ENCODE peak calls at places on chromosomes 16 and 17, in nine cellular contexts. E is SW 1271; Z is NCI-H1436 treated with DMSO at 0.1 percent for 48 hours; O is stimulated activated CD4-positive, alpha-beta T cell treated with anti-CD3 and anti-CD28 coated beads, Interleukin-1b, Interleukin-23, amount 100 ng/mL, for 1 hour; X is activated CD4-positive, alpha-beta T cell treated with anti-CD3 and anti-CD28 coated beads for 48 hours; K is MV-4-11; F is RCC 7860; Q is non-pigmented ciliary epithelial cell; M is PC-3. U is an unnamed sample.
A peak's percentile ranks its signal among the peaks of the same experiment; 100 is the strongest.

GRCh38 chr16:52812945-52813556 is 239.6 kb downstream of the CHD9NB start:
- DNase-seq in E (peak; percentile 9), Z (no peak), O (no peak), X (no peak), K (no peak), F (peak; percentile 75), Q (peak; percentile 37), M (peak; percentile 72), U (no peak)

GRCh38 chr17:31595076-31595475 is 203.6 kb downstream of the RAB11FIP4 start:
- DNase-seq in E (no peak), Z (no peak), O (no peak), X (no peak), K (no peak), F (no peak), Q (no peak), M (peak; percentile 30), U (no peak)

GRCh38 chr17:77409282-77410161 is 268.8 kb downstream of the SEC14L1 start:
- DNase-seq in E (no peak), Z (no peak), O (no peak), X (no peak), K (no peak), F (no peak), Q (no peak), M (no peak), U (no peak)

GRCh38 chr17:57140321-57140720 is 55.3 kb downstream of the AKAP1 start:
- DNase-seq in E (no peak), Z (no peak), O (no peak), X (no peak), K (no peak), F (no peak), Q (no peak), M (no peak), U (no peak)

GRCh38 chr17:56808503-56808902 is 25.2 kb downstream of the C17orf67 start:
- DNase-seq in E (no peak), Z (no peak), O (no peak), X (no peak), K (no peak), F (no peak), Q (no peak), M (no peak), U (no peak)

GRCh38 chr17:27241346-27241946 is 52.5 kb upstream of the WSB1 start:
- DNase-seq in E (no peak), Z (no peak), O (no peak), X (no peak), K (no peak), F (no peak), Q (no peak), M (peak; percentile 95), U (no peak)

GRCh38 chr17:72397223-72397667 is 276.4 kb downstream of the SOX9 start:
- DNase-seq in E (no peak), Z (no peak), O (no peak), X (no peak), K (no peak), F (peak; percentile 20), Q (no peak), M (peak; percentile 69), U (no peak)

GRCh38 chr17:44628234-44629188 is 27.8 kb upstream of the MEIOC start:
- DNase-seq in E (no peak), Z (no peak), O (no peak), X (no peak), K (peak; percentile 46), F (peak; percentile 8), Q (no peak), M (no peak), U (no peak)

GRCh38 chr17:65797101-65797500 is 235.7 kb upstream of the AXIN2 start:
- DNase-seq in E (no peak), Z (no peak), O (no peak), X (no peak), K (no peak), F (no peak), Q (no peak), M (no peak), U (no peak)

GRCh38 chr16:27600386-27600785 is 50.4 kb downstream of the KATNIP start:
- DNase-seq in E (no peak), Z (no peak), O (no peak), X (no peak), K (no peak), F (no peak), Q (no peak), M (no peak), U (no peak)

GRCh38 chr17:78998311-78999055 is 11.1 kb downstream of the CANT1 start:
- DNase-seq in E (no peak), Z (no peak), O (no peak), X (no peak), K (no peak), F (no peak), Q (no peak), M (peak; percentile 66), U (peak; percentile 84)

GRCh38 chr17:915416-916201 is 64.0 kb downstream of the NXN start:
- DNase-seq in E (no peak), Z (peak; percentile 69), O (no peak), X (no peak), K (no peak), F (no peak), Q (no peak), M (no peak), U (no peak)

GRCh38 chr16:57892041-57892440 is 78.9 kb downstream of the CNGB1 start:
- DNase-seq in E (no peak), Z (no peak), O (no peak), X (no peak), K (peak; percentile 17), F (peak; percentile 86), Q (peak; percentile 95), M (no peak), U (no peak)

GRCh38 chr17:40070895-40071719 is 8.3 kb downstream of the THRA start:
- DNase-seq in E (no peak), Z (no peak), O (no peak), X (no peak), K (no peak), F (no peak), Q (no peak), M (no peak), U (peak; percentile 93)

GRCh38 chr16:84603115-84603816 is 14.6 kb downstream of the COTL1 start:
- DNase-seq in E (peak; percentile 63), Z (no peak), O (no peak), X (peak; percentile 76), K (peak; percentile 84), F (peak; percentile 92), Q (peak; percentile 93), M (peak; percentile 92), U (peak; percentile 89)

GRCh38 chr17:50157891-50158290 is 7.4 kb upstream of the PPP1R9B start:
- DNase-seq in E (no peak), Z (no peak), O (no peak), X (no peak), K (no peak), F (no peak), Q (no peak), M (no peak), U (no peak)

GRCh38 chr17:3972281-3972731 is 8.1 kb upstream of the ATP2A3 start:
- DNase-seq in E (no peak), Z (no peak), O (no peak), X (no peak), K (peak; percentile 45), F (no peak), Q (no peak), M (no peak), U (no peak)

GRCh38 chr17:67999291-67999911 is 3.1 kb upstream of the C17orf58 start:
- DNase-seq in E (no peak), Z (no peak), O (no peak), X (no peak), K (no peak), F (no peak), Q (no peak), M (peak; percentile 89), U (no peak)

GRCh38 chr17:56798916-56799315 is 34.8 kb downstream of the C17orf67 start:
- DNase-seq in E (no peak), Z (peak; percentile 76), O (no peak), X (no peak), K (peak; percentile 94), F (no peak), Q (no peak), M (no peak), U (no peak)

GRCh38 chr16:2151188-2152091 is 3.0 kb downstream of the RAB26 start:
- DNase-seq in E (no peak), Z (no peak), O (no peak), X (no peak), K (peak; percentile 41), F (no peak), Q (no peak), M (no peak), U (no peak)

GRCh38 chr17:1762906-1763829 is 1.3 kb downstream of the SERPINF1 start:
- DNase-seq in E (no peak), Z (no peak), O (no peak), X (no peak), K (peak; percentile 70), F (no peak), Q (no peak), M (no peak), U (no peak)

GRCh38 chr17:35968520-35969054 is 12.7 kb downstream of the CCL16 start:
- DNase-seq in E (no peak), Z (no peak), O (no peak), X (no peak), K (peak; percentile 66), F (no peak), Q (no peak), M (no peak), U (no peak)

GRCh38 chr16:85238233-85238647 is 126.0 kb upstream of the CIBAR2 start:
- DNase-seq in E (no peak), Z (no peak), O (no peak), X (no peak), K (no peak), F (no peak), Q (no peak), M (no peak), U (no peak)

GRCh38 chr16:71658771-71659170 is 32.8 kb downstream of the MARVELD3 start:
- DNase-seq in E (no peak), Z (no peak), O (no peak), X (no peak), K (peak; percentile 34), F (no peak), Q (no peak), M (no peak), U (no peak)

GRCh38 chr17:550041-550398 is 164.6 kb downstream of the VPS53 start:
- DNase-seq in E (no peak), Z (no peak), O (no peak), X (no peak), K (no peak), F (peak; percentile 14), Q (no peak), M (no peak), U (no peak)

GRCh38 chr17:35404360-35404759 is 27.9 kb downstream of the SLFN12 start:
- DNase-seq in E (no peak), Z (no peak), O (no peak), X (no peak), K (no peak), F (no peak), Q (no peak), M (peak; percentile 39), U (no peak)

GRCh38 chr16:48607056-48607825 is 2.7 kb downstream of the N4BP1 start:
- DNase-seq in E (no peak), Z (no peak), O (no peak), X (no peak), K (no peak), F (no peak), Q (no peak), M (peak; percentile 85), U (peak; percentile 70)

GRCh38 chr17:65742433-65743312 is 181.2 kb upstream of the AXIN2 start:
- DNase-seq in E (peak; percentile 25), Z (no peak), O (no peak), X (no peak), K (no peak), F (peak; percentile 27), Q (peak; percentile 65), M (peak; percentile 95), U (no peak)

GRCh38 chr16:70746708-70747424 is 54.1 kb downstream of the VAC14 start:
- DNase-seq in E (peak; percentile 15), Z (no peak), O (no peak), X (peak; percentile 52), K (peak; percentile 75), F (peak; percentile 94), Q (no peak), M (peak; percentile 94), U (peak; percentile 84)

GRCh38 chr17:55567240-55568216 is 56.3 kb upstream of the SMIM36 start:
- DNase-seq in E (no peak), Z (no peak), O (no peak), X (no peak), K (no peak), F (no peak), Q (no peak), M (no peak), U (no peak)

GRCh38 chr16:1428511-1428910 is 2.4 kb upstream of the PERCC1 start:
- DNase-seq in E (no peak), Z (no peak), O (no peak), X (peak; percentile 70), K (peak; percentile 19), F (no peak), Q (no peak), M (no peak), U (no peak)

U was measured in left lung.